ENCODE peak calls at places on chromosome X, in four cellular contexts. H is HCT116, J is breast epithelium, Y is GM23338. I is an unnamed sample.

GRCh38 chrX:2336181-2336580 is 164.6 kb downstream of the DHRSX start:
- DNase-seq in H (no peak), J (no peak), Y (no peak), I (no peak)

GRCh38 chrX:74179071-74179470 is 124.9 kb upstream of the ZCCHC13 start:
- DNase-seq in H (no peak), J (no peak), Y (no peak), I (no peak)

GRCh38 chrX:10932842-10933440 is 178.2 kb upstream of the HCCS start:
- DNase-seq in H (no peak), J (no peak), Y (no peak), I (no peak)

GRCh38 chrX:10393899-10394298 is 226.5 kb downstream of the MID1 start:
- DNase-seq in H (no peak), J (no peak), Y (no peak), I (no peak)

GRCh38 chrX:123408856-123409737 is 225.0 kb downstream of the GRIA3 start:
- DNase-seq in H (no peak), J (no peak), Y (no peak), I (no peak)

GRCh38 chrX:102846544-102847236 is 90.4 kb upstream of the RAB40AL start:
- DNase-seq in H (no peak), J (no peak), Y (no peak), I (no peak)

GRCh38 chrX:103629295-103630170 is 758 bp downstream of the TCEAL1 start:
- DNase-seq in H (no peak), J (peak; percentile 52), Y (peak; percentile 79), I (peak; percentile 83)

GRCh38 chrX:12494400-12495138 is 296.6 kb upstream of the PRPS2 start:
- DNase-seq in H (no peak), J (no peak), Y (peak; percentile 20), I (no peak)

GRCh38 chrX:101108293-101108692 is 10.3 kb downstream of the CENPI start:
- DNase-seq in H (no peak), J (no peak), Y (no peak), I (no peak)

GRCh38 chrX:20989361-20989760 is 384.9 kb upstream of the CNKSR2 start:
- DNase-seq in H (no peak), J (no peak), Y (no peak), I (no peak)

GRCh38 chrX:69232945-69233344 is 67.7 kb upstream of the PJA1 start:
- DNase-seq in H (no peak), J (no peak), Y (no peak), I (no peak)

GRCh38 chrX:10608099-10608498 is 12.3 kb downstream of the MID1 start:
- DNase-seq in H (no peak), J (no peak), Y (no peak), I (no peak)

GRCh38 chrX:37454537-37455285 is 105.5 kb downstream of the PRRG1 start:
- DNase-seq in H (peak; percentile 73), J (no peak), Y (peak; percentile 25), I (no peak)

GRCh38 chrX:70262952-70263567 is 3.1 kb upstream of the P2RY4 start:
- DNase-seq in H (no peak), J (peak; percentile 53), Y (peak; percentile 75), I (no peak)

GRCh38 chrX:9906919-9907318 is 60.2 kb upstream of the CLDN34 start:
- DNase-seq in H (no peak), J (no peak), Y (peak; percentile 43), I (peak; percentile 66)

GRCh38 chrX:15204130-15204751 is 65.6 kb downstream of the ASB9 start:
- DNase-seq in H (no peak), J (no peak), Y (no peak), I (no peak)

GRCh38 chrX:23434356-23434884 is 99.8 kb downstream of the PTCHD1 start:
- DNase-seq in H (no peak), J (peak; percentile 63), Y (no peak), I (no peak)

GRCh38 chrX:43717161-43717560 is 61.1 kb downstream of the MAOA start:
- DNase-seq in H (no peak), J (no peak), Y (no peak), I (no peak)

GRCh38 chrX:40266490-40267333 is 169.0 kb upstream of the BCOR start:
- DNase-seq in H (peak; percentile 29), J (peak; percentile 53), Y (peak; percentile 82), I (peak; percentile 88)

GRCh38 chrX:1392376-1393130 is 640 bp upstream of the SLC25A6 start:
- DNase-seq in H (no peak), J (peak; percentile 73), Y (peak; percentile 78), I (no peak)

GRCh38 chrX:107076158-107076557 is 42.5 kb downstream of the RBM41 start:
- DNase-seq in H (no peak), J (no peak), Y (no peak), I (no peak)

DNA sequence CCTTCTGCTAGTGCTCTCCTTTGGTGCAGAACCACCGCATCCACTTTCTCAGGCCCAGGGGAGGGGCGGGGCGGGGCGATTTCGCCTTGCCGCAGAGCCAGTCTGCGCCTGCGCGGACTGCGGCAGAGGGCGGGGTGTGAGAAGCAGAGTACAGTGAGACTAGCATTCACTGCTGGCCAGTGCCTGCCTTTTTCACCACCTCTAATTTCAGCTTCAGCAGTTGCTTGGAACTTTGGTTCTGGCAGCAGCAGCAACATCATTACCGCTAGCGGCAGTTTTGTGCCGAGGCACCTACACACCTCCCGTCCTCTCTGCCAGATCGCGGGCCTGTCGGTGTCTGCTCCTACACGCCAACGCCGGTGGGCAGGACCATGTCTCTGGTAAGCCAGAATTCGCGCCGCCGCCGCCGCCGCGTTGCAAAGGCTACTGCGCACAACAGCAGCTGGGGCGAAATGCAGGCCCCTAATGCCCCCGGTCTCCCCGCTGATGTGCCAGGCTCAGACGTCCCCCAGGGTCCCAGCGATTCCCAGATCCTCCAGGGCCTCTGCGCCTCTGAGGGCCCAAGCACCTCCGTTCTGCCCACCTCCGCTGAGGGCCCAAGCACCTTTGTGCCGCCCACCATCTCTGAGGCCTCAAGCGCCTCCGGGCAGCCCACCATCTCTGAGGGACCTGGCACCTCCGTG is at the start of gene MAGEE1:
- DNase-seq in H (peak; percentile 32), J (peak; percentile 58), Y (peak; percentile 63), I (peak; percentile 92)
- TF ChIP-seq POLR2AphosphoS5 in H (peak; percentile 39), J (no peak), Y (peak; percentile 41), I (peak; percentile 82)

GRCh38 chrX:154350429-154351182 is 23.8 kb downstream of the FLNA start:
- DNase-seq in H (no peak), J (no peak), Y (no peak), I (no peak)

GRCh38 chrX:154351183-154352011 is 23.0 kb downstream of the FLNA start:
- DNase-seq in H (no peak), J (no peak), Y (no peak), I (peak; percentile 88)

GRCh38 chrX:154352466-154352865 is 22.0 kb downstream of the FLNA start:
- DNase-seq in H (no peak), J (no peak), Y (no peak), I (no peak)

GRCh38 chrX:154353172-154353843 is 21.1 kb downstream of the FLNA start:
- DNase-seq in H (no peak), J (no peak), Y (no peak), I (no peak)

GRCh38 chrX:154352012-154352401 is 22.4 kb downstream of the FLNA start:
- DNase-seq in H (no peak), J (no peak), Y (no peak), I (no peak)
- H3K4me1 ChIP-seq in H (no peaks in the 10 kb centered on the region), J (no peaks in the 10 kb centered on the region), Y (no peaks in the 10 kb centered on the region), I (peaks cover 5% of the 10 kb centered on the region)

DNA sequence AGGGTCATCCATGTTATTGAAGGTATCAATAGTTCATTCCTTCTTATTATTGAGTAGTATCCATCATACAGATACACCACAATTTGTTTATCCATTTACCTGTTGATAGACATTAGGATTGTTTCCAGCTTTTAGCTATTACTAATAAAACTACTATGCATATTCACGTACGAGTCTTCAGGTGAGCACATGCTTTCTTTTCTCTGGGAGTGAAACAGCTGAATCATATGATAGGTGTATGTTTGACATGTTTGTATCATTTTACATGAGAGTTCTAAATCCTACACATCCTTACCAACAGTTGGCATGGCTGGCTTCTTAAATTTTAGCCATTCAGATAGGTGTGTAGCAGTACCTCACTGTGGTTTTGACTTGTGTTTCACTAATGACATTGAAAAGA is 556.6 kb upstream of the DIPK2B start:
- DNase-seq in H (no peak), J (no peak), Y (no peak), I (no peak)
- H3K4me3 ChIP-seq in H (no peak overlapping the region), J (no peak overlapping the region), Y (no peak overlapping the region), I (no peak overlapping the region)

GRCh38 chrX:119391279-119391678 is 7.9 kb upstream of the SLC25A43 start:
- DNase-seq in H (peak; percentile 23), J (no peak), Y (peak; percentile 41), I (no peak)

GRCh38 chrX:119389214-119389613 is 9.9 kb upstream of the SLC25A43 start:
- DNase-seq in H (no peak), J (no peak), Y (no peak), I (no peak)

GRCh38 chrX:119393144-119393543 is 6.0 kb upstream of the SLC25A43 start:
- DNase-seq in H (no peak), J (no peak), Y (no peak), I (no peak)

DNA sequence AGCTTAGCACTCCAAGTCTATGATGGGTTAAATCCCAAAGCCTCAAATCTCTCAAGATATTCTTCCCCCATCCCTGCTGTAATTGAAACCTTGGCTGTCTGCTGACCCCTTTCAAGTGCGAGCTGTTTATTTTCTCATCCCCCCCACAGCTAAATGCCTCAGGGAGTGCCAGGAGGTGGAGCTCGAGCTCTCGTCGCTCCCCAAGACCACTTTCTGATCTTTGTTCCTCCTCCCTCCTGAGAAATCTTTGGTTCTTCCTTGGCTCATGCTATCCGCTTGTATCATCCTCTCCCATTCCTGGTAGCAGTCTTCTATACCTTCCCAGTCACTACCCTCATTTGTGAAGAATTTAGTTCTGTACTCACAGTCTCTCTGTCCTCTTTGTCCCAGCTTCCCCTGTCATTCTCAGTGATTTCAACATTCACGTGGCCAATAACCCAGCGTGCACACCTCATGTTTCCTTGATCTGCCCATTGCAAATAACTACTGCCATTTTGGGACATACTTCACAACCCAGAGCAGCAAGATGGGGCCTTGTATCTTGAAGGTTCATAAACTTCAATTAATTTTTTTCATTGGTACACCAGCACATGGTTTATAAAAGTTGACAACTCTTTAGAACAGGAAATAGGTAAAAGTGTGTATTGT is 9.2 kb upstream of the SLC25A43 start:
- DNase-seq in H (no peak), J (no peak), Y (peak; percentile 29), I (no peak)
- TF ChIP-seq POLR2AphosphoS5 in H (no peak), J (no peak), Y (no peak), I (no peak)

DNA sequence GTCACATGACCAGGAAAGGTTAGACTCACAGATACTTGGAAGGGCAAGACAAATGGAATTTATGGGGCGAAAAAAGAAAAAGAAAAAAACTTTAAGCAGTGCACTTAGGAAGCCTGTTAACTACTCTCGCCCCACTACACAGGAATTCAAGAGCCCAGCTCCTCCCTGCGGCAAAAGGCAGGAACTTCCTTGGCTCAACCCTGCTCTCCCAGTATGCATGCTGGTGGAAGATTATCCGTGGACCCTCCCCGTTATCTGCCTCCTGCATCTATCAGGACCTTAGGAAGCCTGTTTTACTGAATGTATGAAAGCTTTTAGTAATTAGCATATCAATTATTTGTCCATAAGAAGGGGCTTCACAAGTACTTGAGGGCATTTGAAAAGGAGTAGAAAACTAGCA is 40.1 kb upstream of the RPA4 start:
- DNase-seq in H (no peak), J (no peak), Y (peak; percentile 67), I (no peak)
- H3K4me1 ChIP-seq in H (peaks cover 4% of the 10 kb centered on the region), J (no peaks in the 10 kb centered on the region), Y (peaks cover 29% of the 10 kb centered on the region), I (no peaks in the 10 kb centered on the region)

GRCh38 chrX:129524250-129524850 is 1.1 kb upstream of the SMARCA1 start:
- DNase-seq in H (no peak), J (no peak), Y (no peak), I (no peak)
- H3K4me3 ChIP-seq in H (peak overlapping the region; percentile 76), J (no peak overlapping the region), Y (peak overlapping the region; percentile 78), I (no peak overlapping the region)